ENCODE peak calls at places on chromosome 12, in seven cellular contexts. U is NCI-H2081; B is lung; W is fibroblast of mammary gland; K is activated T-helper 1 cell treated with anti-CD3 and anti-CD28 coated beads, Interleukin-2, amount 50 U/mL, for 16 hours; Q is astrocyte; X is frontal cortex. S is an unnamed sample.
A peak's percentile ranks its signal among the peaks of the same experiment; 100 is the strongest.

GRCh38 chr12:122980192-122981035 is at the start of gene ARL6IP4:
- DNase-seq in U (peak; percentile 52), B (peak; percentile 64), W (peak; percentile 51), K (no peak), Q (peak; percentile 36), X (peak; percentile 94), S (peak; percentile 46)

GRCh38 chr12:93825501-93825888 is 148.3 kb downstream of the CRADD start:
- DNase-seq in U (no peak), B (no peak), W (no peak), K (no peak), Q (no peak), X (no peak), S (no peak)

GRCh38 chr12:122230798-122231197 is 4.9 kb upstream of the DIABLO start:
- DNase-seq in U (no peak), B (no peak), W (no peak), K (no peak), Q (no peak), X (no peak), S (no peak)

GRCh38 chr12:118633071-118633470 is 256.7 kb downstream of the SUDS3 start:
- DNase-seq in U (no peak), B (no peak), W (no peak), K (no peak), Q (no peak), X (no peak), S (no peak)

GRCh38 chr12:30796891-30797371 is 42.2 kb upstream of the CAPRIN2 start:
- DNase-seq in U (no peak), B (no peak), W (peak; percentile 55), K (no peak), Q (peak; percentile 40), X (no peak), S (no peak)

GRCh38 chr12:128690641-128691040 is 133.1 kb downstream of the SLC15A4 start:
- DNase-seq in U (no peak), B (no peak), W (no peak), K (no peak), Q (no peak), X (no peak), S (no peak)

GRCh38 chr12:100672075-100672592 is 98.7 kb downstream of the GAS2L3 start:
- DNase-seq in U (no peak), B (no peak), W (peak; percentile 12), K (no peak), Q (no peak), X (no peak), S (no peak)

GRCh38 chr12:62350554-62350953 is 90.3 kb downstream of the USP15 start:
- DNase-seq in U (no peak), B (no peak), W (no peak), K (no peak), Q (no peak), X (no peak), S (no peak)

GRCh38 chr12:124752437-124753229 is 111.0 kb downstream of the SCARB1 start:
- DNase-seq in U (no peak), B (peak; percentile 50), W (peak; percentile 90), K (no peak), Q (no peak), X (no peak), S (no peak)

GRCh38 chr12:46459111-46459510 is 86.5 kb upstream of the SLC38A2 start:
- DNase-seq in U (no peak), B (no peak), W (peak; percentile 85), K (no peak), Q (peak; percentile 89), X (no peak), S (no peak)

GRCh38 chr12:100721193-100721592 is 73.4 kb upstream of the ANO4 start:
- DNase-seq in U (no peak), B (no peak), W (no peak), K (no peak), Q (no peak), X (no peak), S (no peak)

GRCh38 chr12:111438501-111438900 is 32.8 kb downstream of the SH2B3 start:
- DNase-seq in U (no peak), B (peak; percentile 46), W (peak; percentile 60), K (no peak), Q (peak; percentile 68), X (no peak), S (peak; percentile 51)

GRCh38 chr12:85527192-85527591 is 247.2 kb downstream of the ALX1 start:
- DNase-seq in U (no peak), B (no peak), W (no peak), K (no peak), Q (no peak), X (no peak), S (no peak)

GRCh38 chr12:40342010-40342409 is 117.2 kb downstream of the LRRK2 start:
- DNase-seq in U (no peak), B (no peak), W (no peak), K (no peak), Q (no peak), X (no peak), S (no peak)

GRCh38 chr12:1318327-1319031 is 275.9 kb downstream of the FBXL14 start:
- DNase-seq in U (peak; percentile 88), B (peak; percentile 30), W (peak; percentile 44), K (no peak), Q (peak; percentile 62), X (no peak), S (no peak)

GRCh38 chr12:6688543-6688999 is 604 bp downstream of the ZNF384 start:
- DNase-seq in U (no peak), B (no peak), W (no peak), K (no peak), Q (peak; percentile 9), X (peak; percentile 79), S (no peak)

GRCh38 chr12:123973552-123974341 is 732 bp downstream of the ZNF664 start:
- DNase-seq in U (peak; percentile 29), B (peak; percentile 40), W (no peak), K (no peak), Q (no peak), X (peak; percentile 45), S (no peak)

GRCh38 chr12:99261256-99261655 is 386.3 kb upstream of the GARIN6 start:
- DNase-seq in U (no peak), B (no peak), W (no peak), K (no peak), Q (no peak), X (no peak), S (no peak)

GRCh38 chr12:49415426-49416040 is 48.3 kb downstream of the SPATS2 start:
- DNase-seq in U (no peak), B (no peak), W (no peak), K (no peak), Q (no peak), X (no peak), S (no peak)

GRCh38 chr12:98420403-98420800 is 95.0 kb upstream of the TMPO start:
- DNase-seq in U (no peak), B (no peak), W (no peak), K (no peak), Q (no peak), X (no peak), S (no peak)

GRCh38 chr12:75602111-75602510 is 90.7 kb upstream of the KRR1 start:
- DNase-seq in U (no peak), B (no peak), W (no peak), K (no peak), Q (no peak), X (no peak), S (no peak)

GRCh38 chr12:122646568-122647220 is 56.5 kb downstream of the HCAR2 start:
- DNase-seq in U (no peak), B (no peak), W (peak; percentile 90), K (no peak), Q (peak; percentile 59), X (no peak), S (no peak)

GRCh38 chr12:105667880-105668279 is 337.4 kb downstream of the C12orf75 start:
- DNase-seq in U (no peak), B (no peak), W (no peak), K (no peak), Q (no peak), X (no peak), S (no peak)

GRCh38 chr12:2854669-2855453 is 2.0 kb downstream of the TEX52 start:
- DNase-seq in U (no peak), B (no peak), W (no peak), K (no peak), Q (no peak), X (no peak), S (no peak)

GRCh38 chr12:12974211-12974610 is 22.2 kb upstream of the GPRC5D start:
- DNase-seq in U (no peak), B (no peak), W (no peak), K (no peak), Q (no peak), X (no peak), S (no peak)

GRCh38 chr12:89251326-89252237 is 100.7 kb downstream of the DUSP6 start:
- DNase-seq in U (no peak), B (no peak), W (no peak), K (no peak), Q (no peak), X (no peak), S (no peak)

GRCh38 chr12:14991069-14991468 is 18.2 kb downstream of the PDE6H start:
- DNase-seq in U (no peak), B (no peak), W (no peak), K (no peak), Q (no peak), X (no peak), S (no peak)

GRCh38 chr12:43766291-43766690 is 7.5 kb downstream of the IRAK4 start:
- DNase-seq in U (no peak), B (no peak), W (no peak), K (no peak), Q (no peak), X (no peak), S (no peak)

S was measured in central memory CD8-positive, alpha-beta T cell.